ENCODE peak calls at places on chromosomes 2 and 18, in five cellular contexts. T is neural progenitor cell, K is nephron progenitor cell, B is HFFc6, H is mucosa of gallbladder. P is an unnamed sample.

GRCh38 chr18:7735606-7736175 is 168.6 kb downstream of the PTPRM start:
- DNase-seq in T (no peak), B (no peak), K (no peak), H (peak; percentile 25), P (no peak)

GRCh38 chr2:52222128-52222527 is 1190.2 kb upstream of the NRXN1 start:
- DNase-seq in T (no peak), B (peak; percentile 44), H (no peak), K (no peak), P (no peak)

GRCh38 chr18:9380101-9380500 is 45.5 kb downstream of the TWSG1 start:
- DNase-seq in H (no peak), T (no peak), K (no peak), B (no peak), P (peak; percentile 9)

GRCh38 chr18:26504831-26505230 is 43.5 kb downstream of the KCTD1 start:
- DNase-seq in H (no peak), T (no peak), B (no peak), K (no peak), P (no peak)

GRCh38 chr2:40448476-40449079 is 3.3 kb downstream of the SLC8A1 start:
- DNase-seq in T (peak; percentile 52), H (no peak), K (peak; percentile 26), B (peak; percentile 46), P (peak; percentile 90)

GRCh38 chr2:10283106-10284062 is 19.3 kb upstream of the HPCAL1 start:
- DNase-seq in T (peak; percentile 63), B (peak; percentile 84), H (no peak), K (no peak), P (no peak)

GRCh38 chr2:157508676-157509075 is 64.8 kb upstream of the CYTIP start:
- DNase-seq in H (no peak), K (no peak), B (no peak), T (no peak), P (no peak)

GRCh38 chr2:234864518-234864917 is 87.3 kb upstream of the SH3BP4 start:
- DNase-seq in H (no peak), T (no peak), K (no peak), B (no peak), P (peak; percentile 31)

GRCh38 chr2:25043241-25043867 is 1.5 kb downstream of the EFR3B start:
- DNase-seq in T (peak; percentile 68), H (no peak), K (peak; percentile 15), B (peak; percentile 81), P (no peak)

GRCh38 chr2:19700861-19701585 is 200.8 kb downstream of the TTC32 start:
- DNase-seq in T (no peak), H (no peak), K (no peak), B (no peak), P (no peak)

GRCh38 chr2:185108588-185108987 is 510.3 kb downstream of the ZNF804A start:
- DNase-seq in B (no peak), T (no peak), K (no peak), H (no peak), P (no peak)

GRCh38 chr2:127641133-127641532 is 4.8 kb upstream of the GPR17 start:
- DNase-seq in K (no peak), H (no peak), T (no peak), B (no peak), P (no peak)

GRCh38 chr2:105125428-105125827 is 87.6 kb downstream of the MRPS9 start:
- DNase-seq in T (peak; percentile 58), K (no peak), H (no peak), B (no peak), P (peak; percentile 83)

GRCh38 chr2:11168488-11168887 is 13.2 kb downstream of the SLC66A3 start:
- DNase-seq in K (no peak), T (peak; percentile 50), H (no peak), B (no peak), P (no peak)

GRCh38 chr2:237819231-237819630 is 20.7 kb downstream of the RBM44 start:
- DNase-seq in B (no peak), T (no peak), H (no peak), K (no peak), P (no peak)

GRCh38 chr2:63053889-63054725 is 3.5 kb downstream of the OTX1 start:
- DNase-seq in B (no peak), K (peak; percentile 56), H (peak; percentile 16), T (peak; percentile 78), P (no peak)

GRCh38 chr2:191030521-191031154 is 16.7 kb upstream of the STAT1 start:
- DNase-seq in H (peak; percentile 50), K (peak; percentile 22), B (no peak), T (peak; percentile 67), P (peak; percentile 79)

GRCh38 chr2:181234429-181235410 is 222.5 kb upstream of the ITGA4 start:
- DNase-seq in T (no peak), B (no peak), K (no peak), H (no peak), P (peak; percentile 35)

GRCh38 chr2:21924640-21925285 is 801.0 kb downstream of the TDRD15 start:
- DNase-seq in B (no peak), K (no peak), H (no peak), T (no peak), P (no peak)

GRCh38 chr2:10303634-10304378 is 1.1 kb downstream of the HPCAL1 start:
- DNase-seq in B (peak; percentile 33), K (peak; percentile 73), T (peak; percentile 76), H (peak; percentile 32), P (peak; percentile 73)

GRCh38 chr2:133768261-133769021 is 200.2 kb upstream of the NCKAP5 start:
- DNase-seq in T (no peak), K (no peak), H (peak; percentile 33), B (no peak), P (no peak)

GRCh38 chr2:8457620-8458255 is 224.1 kb upstream of the ID2 start:
- DNase-seq in K (no peak), T (no peak), H (peak; percentile 88), B (no peak), P (no peak)

GRCh38 chr2:227536445-227536844 is 62.2 kb upstream of the SCYGR2 start:
- DNase-seq in H (no peak), K (no peak), B (no peak), T (no peak), P (no peak)

GRCh38 chr2:122539920-122540319 is 784.5 kb downstream of the TSN start:
- DNase-seq in T (no peak), H (no peak), B (no peak), K (no peak), P (no peak)

GRCh38 chr2:68463287-68463877 is 3.7 kb downstream of the FBXO48 start:
- DNase-seq in T (peak; percentile 69), B (peak; percentile 63), K (no peak), H (no peak), P (peak; percentile 73)